ENCODE peak calls at places on chromosome 13, in ten cellular contexts. D is thoracic aorta, E is transverse colon, T is tibial nerve, S is IMR-90, X is neural progenitor cell, O is ovary, P is HCT116, A is PC-3, F is cardiac muscle cell. V is an unnamed sample.

GRCh38 chr13:94121686-94122085 is 357.8 kb downstream of the DCT start:
- DNase-seq in D (no peak), E (no peak), T (no peak), S (peak), X (no peak), O (no peak), P (no peak), A (peak), F (no peak), V (no peak)

GRCh38 chr13:102948006-102948405 is 102.2 kb downstream of the ERCC5 start:
- DNase-seq in D (no peak), E (no peak), T (peak), S (no peak), X (peak), O (no peak), P (no peak), A (peak), F (no peak), V (no peak)

GRCh38 chr13:27830010-27830409 is 37.7 kb downstream of the GSX1 start:
- DNase-seq in D (peak), E (peak), T (peak), S (no peak), X (peak), O (peak), P (peak), A (peak), F (peak), V (peak)

GRCh38 chr13:94327318-94327717 is 152.2 kb downstream of the DCT start:
- DNase-seq in D (no peak), E (no peak), T (no peak), S (no peak), X (no peak), O (no peak), P (no peak), A (no peak), F (no peak), V (peak)

GRCh38 chr13:86085890-86086289 is 286.7 kb upstream of the SLITRK6 start:
- DNase-seq in D (no peak), E (no peak), T (no peak), S (no peak), X (no peak), O (no peak), P (no peak), A (peak), F (no peak), V (no peak)

GRCh38 chr13:94352057-94352456 is 127.4 kb downstream of the DCT start:
- DNase-seq in D (no peak), E (no peak), T (no peak), S (peak), X (no peak), O (no peak), P (no peak), A (no peak), F (no peak), V (no peak)

GRCh38 chr13:83503424-83503823 is 378.9 kb downstream of the SLITRK1 start:
- DNase-seq in D (no peak), E (no peak), T (no peak), S (peak), X (no peak), O (no peak), P (no peak), A (peak), F (no peak), V (no peak)

GRCh38 chr13:21675095-21676007 is 4.5 kb downstream of the FGF9 start:
- DNase-seq in D (no peak), E (peak), T (no peak), S (no peak), X (peak), O (no peak), P (no peak), A (no peak), F (peak), V (peak)

GRCh38 chr13:42039946-42040729 is 8.3 kb upstream of the DGKH start:
- DNase-seq in D (peak), E (peak), T (peak), S (peak), X (peak), O (peak), P (peak), A (peak), F (peak), V (peak)

GRCh38 chr13:47480941-47481340 is 520.1 kb downstream of the SUCLA2 start:
- DNase-seq in D (no peak), E (no peak), T (no peak), S (no peak), X (no peak), O (no peak), P (no peak), A (no peak), F (no peak), V (no peak)

GRCh38 chr13:50410921-50411712 is 395.9 kb downstream of the KCNRG start:
- DNase-seq in D (peak), E (no peak), T (no peak), S (peak), X (no peak), O (no peak), P (peak), A (peak), F (peak), V (no peak)

GRCh38 chr13:79987323-79987722 is 353.6 kb downstream of the SPRY2 start:
- DNase-seq in D (no peak), E (no peak), T (no peak), S (peak), X (no peak), O (no peak), P (no peak), A (peak), F (no peak), V (no peak)

GRCh38 chr13:64551755-64552154 is 2678.4 kb downstream of the PCDH9 start:
- DNase-seq in D (no peak), E (no peak), T (no peak), S (peak), X (no peak), O (no peak), P (no peak), A (peak), F (no peak), V (no peak)

GRCh38 chr13:76677047-76677446 is 209.2 kb downstream of the KCTD12 start:
- DNase-seq in D (no peak), E (no peak), T (peak), S (peak), X (no peak), O (peak), P (no peak), A (no peak), F (no peak), V (no peak)

GRCh38 chr13:36709136-36709895 is 35.5 kb downstream of the SERTM1 start:
- DNase-seq in D (no peak), E (no peak), T (no peak), S (no peak), X (no peak), O (no peak), P (no peak), A (no peak), F (no peak), V (no peak)

GRCh38 chr13:80235559-80236296 is 105.2 kb downstream of the SPRY2 start:
- DNase-seq in D (no peak), E (peak), T (no peak), S (no peak), X (no peak), O (no peak), P (no peak), A (peak), F (peak), V (peak)

GRCh38 chr13:75549262-75550158 is at the start of gene UCHL3:
- DNase-seq in D (peak), E (peak), T (peak), S (peak), X (peak), O (peak), P (peak), A (peak), F (peak), V (peak)

GRCh38 chr13:20843177-20843576 is 59.4 kb downstream of the XPO4 start:
- DNase-seq in D (no peak), E (no peak), T (no peak), S (peak), X (no peak), O (no peak), P (no peak), A (no peak), F (peak), V (no peak)

GRCh38 chr13:79724348-79725103 is 243.6 kb downstream of the NDFIP2 start:
- DNase-seq in D (no peak), E (peak), T (no peak), S (no peak), X (no peak), O (no peak), P (no peak), A (peak), F (peak), V (no peak)

GRCh38 chr13:83151308-83151660 is 731.0 kb downstream of the SLITRK1 start:
- DNase-seq in D (no peak), E (no peak), T (no peak), S (peak), X (no peak), O (no peak), P (no peak), A (no peak), F (no peak), V (no peak)

GRCh38 chr13:61432029-61432428 is 16.4 kb upstream of the PCDH20 start:
- DNase-seq in D (no peak), E (no peak), T (no peak), S (no peak), X (no peak), O (no peak), P (no peak), A (no peak), F (no peak), V (no peak)

GRCh38 chr13:95343944-95344343 is 42.7 kb upstream of the ABCC4 start:
- DNase-seq in D (no peak), E (no peak), T (no peak), S (no peak), X (no peak), O (no peak), P (no peak), A (no peak), F (no peak), V (no peak)

GRCh38 chr13:111360452-111360851 is 40.0 kb downstream of the TEX29 start:
- DNase-seq in D (no peak), E (no peak), T (no peak), S (no peak), X (no peak), O (no peak), P (no peak), A (no peak), F (no peak), V (no peak)

GRCh38 chr13:111584101-111584500 is 263.7 kb downstream of the TEX29 start:
- DNase-seq in D (no peak), E (peak), T (no peak), S (no peak), X (no peak), O (no peak), P (no peak), A (no peak), F (no peak), V (no peak)

GRCh38 chr13:65378943-65379519 is 1851.1 kb downstream of the PCDH9 start:
- DNase-seq in D (no peak), E (no peak), T (no peak), S (peak), X (peak), O (no peak), P (peak), A (peak), F (no peak), V (no peak)

GRCh38 chr13:94646904-94647303 is 45.2 kb downstream of the GPR180 start:
- DNase-seq in D (no peak), E (no peak), T (no peak), S (no peak), X (no peak), O (no peak), P (no peak), A (no peak), F (no peak), V (peak)

GRCh38 chr13:54949735-54950134 is 1921.1 kb downstream of the OLFM4 start:
- DNase-seq in D (no peak), E (no peak), T (no peak), S (no peak), X (no peak), O (no peak), P (no peak), A (no peak), F (no peak), V (no peak)

GRCh38 chr13:30696278-30697176 is 38.8 kb upstream of the ALOX5AP start:
- DNase-seq in D (no peak), E (peak), T (no peak), S (peak), X (no peak), O (no peak), P (no peak), A (no peak), F (peak), V (peak)

GRCh38 chr13:106623799-106624198 is 55.9 kb upstream of the ARGLU1 start:
- DNase-seq in D (no peak), E (no peak), T (no peak), S (no peak), X (no peak), O (no peak), P (no peak), A (no peak), F (no peak), V (no peak)

GRCh38 chr13:30216111-30216510 is 91.2 kb downstream of the KATNAL1 start:
- DNase-seq in D (no peak), E (no peak), T (no peak), S (no peak), X (no peak), O (no peak), P (no peak), A (no peak), F (no peak), V (no peak)

GRCh38 chr13:30148171-30148754 is 159.1 kb downstream of the KATNAL1 start:
- DNase-seq in D (no peak), E (no peak), T (no peak), S (no peak), X (no peak), O (no peak), P (no peak), A (no peak), F (no peak), V (peak)

GRCh38 chr13:29674532-29674931 is 79.0 kb upstream of the SLC7A1 start:
- DNase-seq in D (no peak), E (no peak), T (no peak), S (peak), X (no peak), O (no peak), P (no peak), A (peak), F (no peak), V (no peak)

GRCh38 chr13:111380431-111380830 is 60.0 kb downstream of the TEX29 start:
- DNase-seq in D (no peak), E (no peak), T (no peak), S (no peak), X (no peak), O (no peak), P (no peak), A (no peak), F (no peak), V (no peak)

GRCh38 chr13:94550030-94550738 is 45.8 kb downstream of the TGDS start:
- DNase-seq in D (no peak), E (no peak), T (peak), S (peak), X (no peak), O (no peak), P (no peak), A (peak), F (no peak), V (no peak)

GRCh38 chr13:102892504-102892903 is 46.7 kb downstream of the ERCC5 start:
- DNase-seq in D (no peak), E (no peak), T (no peak), S (no peak), X (no peak), O (no peak), P (no peak), A (no peak), F (no peak), V (no peak)

GRCh38 chr13:75769141-75769905 is 133.2 kb downstream of the LMO7 start:
- DNase-seq in D (no peak), E (no peak), T (no peak), S (no peak), X (no peak), O (no peak), P (no peak), A (no peak), F (no peak), V (no peak)

DNA sequence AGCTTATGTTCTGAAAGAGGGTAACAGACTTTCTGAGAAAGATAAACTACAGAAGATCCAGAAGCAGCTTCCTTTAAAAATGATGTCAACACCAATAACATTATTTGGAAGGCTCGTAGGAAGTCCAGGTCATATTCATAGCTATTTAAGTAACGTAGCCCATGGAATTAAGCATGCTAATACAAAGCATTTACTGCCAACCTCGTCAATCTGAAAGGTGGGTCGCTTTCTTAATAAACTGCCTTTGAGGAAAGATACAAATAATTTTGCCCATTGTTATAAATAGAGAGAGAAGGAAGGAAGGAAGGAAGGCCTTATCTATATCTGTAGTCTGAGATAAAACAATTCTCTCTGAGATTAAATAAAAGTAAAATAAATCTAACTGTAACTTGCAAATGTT is 80.3 kb downstream of the STARD13 start:
- DNase-seq in D (no peak), E (no peak), T (no peak), S (no peak), X (no peak), O (no peak), P (no peak), A (no peak), F (no peak), V (no peak)
- H3K4me3 ChIP-seq in D (peak), E (peak), T (peak), S (no peak), X (no peak), O (peak), P (no peak), A (no peak), F (no peak), V (peak)

GRCh38 chr13:110062077-110062776 is 244.7 kb downstream of the COL4A1 start:
- DNase-seq in D (no peak), E (no peak), T (no peak), S (peak), X (no peak), O (no peak), P (no peak), A (peak), F (no peak), V (no peak)

GRCh38 chr13:110064022-110064421 is 242.9 kb downstream of the COL4A1 start:
- DNase-seq in D (no peak), E (no peak), T (no peak), S (no peak), X (no peak), O (no peak), P (no peak), A (no peak), F (no peak), V (no peak)

GRCh38 chr13:110063490-110063889 is 243.5 kb downstream of the COL4A1 start:
- DNase-seq in D (no peak), E (no peak), T (no peak), S (no peak), X (no peak), O (no peak), P (no peak), A (no peak), F (no peak), V (no peak)

GRCh38 chr13:110062777-110063442 is 244.0 kb downstream of the COL4A1 start:
- DNase-seq in D (no peak), E (no peak), T (no peak), S (no peak), X (no peak), O (no peak), P (no peak), A (no peak), F (no peak), V (no peak)

GRCh38 chr13:110061270-110061669 is 245.7 kb downstream of the COL4A1 start:
- DNase-seq in D (no peak), E (no peak), T (no peak), S (no peak), X (no peak), O (no peak), P (no peak), A (no peak), F (no peak), V (no peak)
- TF ChIP-seq CTCF in D (no peak), E (no peak), T (no peak), S (no peak), X (peak), O (no peak), P (peak), A (no peak), F (no peak), V (no peak)

GRCh38 chr13:97431365-97431764 is 2.6 kb upstream of the RAP2A start:
- DNase-seq in D (no peak), E (no peak), T (no peak), S (no peak), X (no peak), O (no peak), P (no peak), A (no peak), F (no peak), V (no peak)
- H3K4me3 ChIP-seq in D (no peak), E (no peak), T (no peak), S (no peak), X (peak), O (no peak), P (no peak), A (no peak), F (no peak), V (peak)

GRCh38 chr13:104571161-104571889 is 1505.1 kb upstream of the SLC10A2 start:
- DNase-seq in D (peak), E (peak), T (peak), S (peak), X (peak), O (peak), P (peak), A (peak), F (peak), V (peak)
- TF ChIP-seq CTCF in D (peak), E (peak), T (peak), S (peak), X (peak), O (peak), P (peak), A (peak), F (peak), V (peak)

GRCh38 chr13:100176781-100177389 is 88.0 kb downstream of the PCCA start:
- DNase-seq in D (no peak), E (no peak), T (no peak), S (peak), X (peak), O (no peak), P (no peak), A (no peak), F (peak), V (no peak)

GRCh38 chr13:100173203-100173602 is 84.3 kb downstream of the PCCA start:
- DNase-seq in D (no peak), E (no peak), T (no peak), S (no peak), X (no peak), O (no peak), P (no peak), A (no peak), F (no peak), V (no peak)

GRCh38 chr13:100175803-100176182 is 86.9 kb downstream of the PCCA start:
- DNase-seq in D (no peak), E (no peak), T (no peak), S (no peak), X (no peak), O (no peak), P (no peak), A (no peak), F (no peak), V (no peak)

GRCh38 chr13:100175078-100175802 is 86.3 kb downstream of the PCCA start:
- DNase-seq in D (no peak), E (no peak), T (no peak), S (no peak), X (peak), O (no peak), P (no peak), A (no peak), F (no peak), V (no peak)
- H3K4me3 ChIP-seq in D (no peak), E (no peak), T (no peak), S (no peak), X (peak), O (no peak), P (no peak), A (no peak), F (no peak), V (no peak)

DNA sequence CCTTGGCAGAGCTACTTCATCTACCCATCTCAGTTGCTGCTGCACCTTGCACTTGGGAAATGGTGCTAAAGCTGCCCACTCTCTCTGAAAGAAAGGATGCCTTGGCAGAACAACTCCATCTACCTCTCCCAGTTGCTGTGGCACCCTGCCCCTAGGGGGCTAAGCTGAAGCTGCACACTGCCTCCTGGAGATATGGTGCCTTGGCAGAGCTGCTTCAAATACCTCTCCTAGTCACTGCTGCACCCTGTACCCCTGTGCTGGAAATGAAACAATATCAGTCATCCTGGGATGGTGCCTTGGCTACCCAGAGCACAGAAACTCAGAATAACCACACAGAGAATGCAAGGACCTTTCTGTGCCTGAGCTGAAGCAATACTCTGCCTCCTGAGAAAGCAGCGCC is 615.8 kb downstream of the DIAPH3 start:
- DNase-seq in D (no peak), E (no peak), T (no peak), S (no peak), X (no peak), O (no peak), P (no peak), A (no peak), F (no peak), V (no peak)
- TF ChIP-seq CTCF in D (no peak), E (no peak), T (no peak), S (no peak), X (no peak), O (no peak), P (peak), A (no peak), F (no peak), V (no peak)